ENCODE peak calls at places on chromosomes 11 and 22, in four cellular contexts. E is tibial nerve; L is A549; A is CD4-positive, alpha-beta T cell. W is an unnamed sample.

GRCh38 chr11:8056810-8057463 is 24.1 kb upstream of the TUB start:
- DNase-seq in E (peak), A (no peak), L (no peak), W (no peak)

GRCh38 chr11:127843483-127844396 is 743.6 kb downstream of the ETS1 start:
- DNase-seq in E (peak), A (peak), L (peak), W (peak)

GRCh38 chr11:105670811-105671210 is 60.9 kb downstream of the GRIA4 start:
- DNase-seq in L (no peak), E (no peak), A (no peak), W (no peak)

GRCh38 chr22:48700180-48700565 is 1127.5 kb downstream of the BRD1 start:
- DNase-seq in L (no peak), A (no peak), E (no peak), W (no peak)

GRCh38 chr11:6576471-6577373 is 26.7 kb downstream of the RRP8 start:
- DNase-seq in L (no peak), A (no peak), E (no peak), W (no peak)

GRCh38 chr11:84214557-84214956 is 928.4 kb upstream of the CCDC90B start:
- DNase-seq in A (no peak), L (no peak), E (no peak), W (no peak)

GRCh38 chr11:10633261-10633660 is 60.3 kb downstream of the IRAG1 start:
- DNase-seq in E (no peak), A (no peak), L (no peak), W (no peak)

GRCh38 chr11:106311531-106312230 is 234.2 kb downstream of the AASDHPPT start:
- DNase-seq in E (no peak), L (no peak), A (no peak), W (no peak)

GRCh38 chr22:46058591-46059519 is 81.9 kb upstream of the WNT7B start:
- DNase-seq in L (no peak), E (no peak), A (no peak), W (peak)

DNA sequence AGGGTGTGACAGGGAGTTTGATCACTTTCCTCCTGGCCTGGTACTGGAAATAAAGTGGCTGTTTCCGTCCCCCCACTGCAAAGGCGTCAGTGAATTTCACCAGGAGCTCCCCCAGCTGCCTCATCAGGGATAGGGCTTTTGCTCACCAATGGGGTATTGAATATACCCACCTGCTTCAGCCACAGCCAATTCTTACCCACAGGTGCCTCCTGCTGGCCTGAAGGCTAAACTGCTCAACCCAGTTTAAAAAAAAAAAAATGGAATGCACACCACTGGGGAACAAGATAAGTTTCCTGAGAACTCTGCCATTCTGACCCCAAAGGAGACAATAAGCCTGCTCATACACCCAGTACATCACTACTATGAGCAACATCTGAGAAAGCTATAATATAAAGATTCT is 65.3 kb upstream of the MS4A8 start:
- DNase-seq in E (no peak), A (no peak), L (no peak), W (no peak)
- TF ChIP-seq CTCF in E (no peak), A (no peak), L (no peak), W (no peak)

DNA sequence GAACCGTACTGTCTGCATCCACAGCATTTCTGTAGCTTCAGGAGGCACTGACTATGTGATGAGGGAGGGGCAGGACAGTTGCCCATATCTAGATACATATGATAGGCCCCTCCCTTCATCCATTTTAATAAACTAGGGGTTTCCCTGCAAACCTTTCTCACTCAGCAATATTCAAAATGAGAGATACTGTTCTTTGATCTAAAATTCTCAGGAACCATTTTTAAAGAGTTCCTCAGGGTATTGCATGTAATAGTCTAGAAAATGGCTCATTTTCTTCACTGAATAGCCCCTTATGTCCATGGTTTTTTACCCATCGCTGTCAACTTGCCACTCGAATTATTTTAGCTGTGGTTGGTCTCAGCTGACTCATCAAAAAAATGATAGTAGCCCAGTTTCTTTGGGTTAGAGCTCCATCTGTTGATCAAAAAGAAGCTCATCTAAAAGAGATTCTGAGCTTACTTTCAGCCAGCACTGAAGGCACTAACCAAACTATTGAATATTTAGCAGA is 37.0 kb upstream of the DNAJB7 start:
- DNase-seq in L (peak), E (no peak), A (no peak), W (no peak)
- TF ChIP-seq CTCF in L (peak), E (peak), A (peak), W (no peak)

DNA sequence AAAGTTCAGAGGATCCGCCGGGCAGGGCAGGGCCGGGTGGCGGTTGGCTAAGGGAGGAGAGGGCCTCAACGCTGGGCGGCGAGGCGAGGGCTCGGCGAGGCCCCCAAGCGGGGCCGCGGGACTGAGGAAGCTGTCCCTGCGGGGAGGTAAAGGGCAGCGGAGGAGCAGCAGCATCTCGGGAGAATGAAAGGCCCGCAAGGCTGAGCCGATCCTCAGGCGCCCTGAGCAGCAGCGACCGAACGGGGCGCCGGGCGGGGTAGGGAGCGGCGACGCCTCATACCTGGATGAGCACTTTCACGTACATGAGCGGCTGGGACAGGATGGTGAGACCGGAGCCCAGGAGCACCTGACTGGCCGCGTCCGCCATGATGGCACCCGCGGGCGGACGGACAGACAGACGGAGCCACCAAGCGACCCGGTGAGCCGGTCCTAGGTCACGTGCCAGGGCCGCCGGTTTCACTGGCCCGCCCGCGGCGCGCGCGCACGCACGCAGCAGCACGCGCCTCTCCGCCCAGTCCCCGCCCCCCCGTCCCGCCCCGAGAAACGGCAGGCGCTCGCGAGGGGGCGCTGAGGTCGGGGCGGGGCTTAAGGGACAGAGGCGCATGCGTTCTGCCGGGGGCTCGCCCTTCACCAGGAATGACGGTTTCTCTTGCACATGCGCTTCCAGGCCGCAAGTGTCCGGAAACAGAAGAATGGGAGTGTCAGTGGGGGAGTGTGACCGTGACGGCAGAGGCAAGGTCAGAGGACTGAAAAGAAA is at the start of gene MTCH2:
- DNase-seq in A (peak), L (peak), E (peak), W (peak)
- TF ChIP-seq CTCF in A (peak), L (peak), E (peak), W (no peak)

GRCh38 chr11:19306570-19306969 is 65.8 kb upstream of the E2F8 start:
- DNase-seq in A (no peak), L (no peak), E (no peak), W (no peak)

GRCh38 chr11:19313140-19313539 is 72.4 kb upstream of the E2F8 start:
- DNase-seq in L (no peak), A (no peak), E (no peak), W (no peak)

GRCh38 chr11:19311306-19312030 is 70.7 kb upstream of the E2F8 start:
- DNase-seq in A (no peak), E (peak), L (peak), W (peak)

DNA sequence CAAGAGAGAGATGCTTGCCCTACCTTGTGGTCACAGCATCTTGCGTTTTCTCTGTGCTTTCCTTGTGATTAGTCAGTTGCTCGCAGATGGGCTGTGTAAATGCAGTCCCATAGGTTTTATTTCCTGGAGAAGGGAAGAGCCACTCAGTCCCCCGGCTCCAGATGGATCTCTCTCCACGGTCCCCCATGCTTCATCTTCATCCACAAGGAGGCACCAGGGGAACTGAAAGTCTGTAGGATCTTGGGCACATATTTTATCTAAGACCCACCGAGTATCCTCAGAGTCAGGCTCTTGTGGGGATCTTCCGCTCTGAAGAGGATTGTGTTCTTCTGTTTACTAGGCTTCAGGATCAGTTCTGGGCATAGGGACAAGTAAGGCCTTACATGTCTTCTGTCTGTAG is 66.8 kb upstream of the E2F8 start:
- DNase-seq in A (no peak), L (no peak), E (no peak), W (no peak)
- TF ChIP-seq CTCF in A (no peak), L (no peak), E (no peak), W (no peak)

DNA sequence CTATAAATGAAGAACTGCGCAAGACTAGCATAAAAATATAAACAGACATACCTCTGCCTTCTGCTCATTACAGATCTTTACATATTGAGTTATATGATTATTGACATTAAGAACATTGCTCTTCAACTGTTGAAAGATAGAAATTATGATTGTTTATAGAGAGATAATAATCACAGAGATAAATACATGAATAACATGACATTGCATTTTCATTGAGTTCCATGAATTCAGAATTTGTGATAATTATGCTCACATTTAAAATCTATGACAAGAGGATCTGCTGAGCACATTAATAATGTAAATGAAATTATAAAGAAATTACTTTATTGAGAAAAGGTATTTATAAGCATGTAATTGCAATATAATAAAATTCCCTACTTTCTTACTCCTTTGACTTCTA is 24.8 kb downstream of the KIF18A start:
- DNase-seq in A (no peak), E (no peak), L (no peak), W (no peak)
- TF ChIP-seq CTCF in A (no peak), E (no peak), L (no peak), W (no peak)

GRCh38 chr11:134391656-134392055 is 20.4 kb downstream of the B3GAT1 start:
- DNase-seq in L (no peak), A (no peak), E (no peak), W (no peak)

GRCh38 chr11:134394311-134394710 is 17.7 kb downstream of the B3GAT1 start:
- DNase-seq in E (no peak), A (no peak), L (no peak), W (no peak)

GRCh38 chr11:134395002-134395401 is 17.0 kb downstream of the B3GAT1 start:
- DNase-seq in L (no peak), A (no peak), E (no peak), W (no peak)

GRCh38 chr11:134392953-134393615 is 19.0 kb downstream of the B3GAT1 start:
- DNase-seq in E (no peak), L (no peak), A (no peak), W (no peak)

GRCh38 chr11:134393638-134394037 is 18.4 kb downstream of the B3GAT1 start:
- DNase-seq in A (no peak), L (peak), E (no peak), W (no peak)
- TF ChIP-seq CTCF in A (no peak), L (no peak), E (peak), W (no peak)

GRCh38 chr11:3111919-3112690 is 53.0 kb downstream of the OSBPL5 start:
- DNase-seq in A (no peak), L (no peak), E (no peak), W (no peak)

GRCh38 chr11:3109434-3109833 is 52.2 kb upstream of the CARS1 start:
- DNase-seq in L (no peak), A (no peak), E (no peak), W (no peak)

GRCh38 chr11:3107608-3108182 is 50.5 kb upstream of the CARS1 start:
- DNase-seq in A (no peak), L (no peak), E (no peak), W (no peak)

GRCh38 chr11:3108183-3108721 is 51.0 kb upstream of the CARS1 start:
- DNase-seq in E (no peak), A (no peak), L (no peak), W (no peak)

GRCh38 chr11:3109921-3110706 is 52.9 kb upstream of the CARS1 start:
- DNase-seq in E (no peak), A (no peak), L (peak), W (no peak)
- TF ChIP-seq CTCF in E (peak), A (peak), L (peak), W (no peak)

GRCh38 chr11:110774138-110775014 is 62.1 kb upstream of the ARHGAP20 start:
- DNase-seq in L (no peak), A (no peak), E (no peak), W (no peak)
- TF ChIP-seq CTCF in L (no peak), A (no peak), E (no peak), W (no peak)